ENCODE peak calls at places on chromosomes 5 and 9, in six cellular contexts. R is A549, J is H1, O is K562, F is HepG2, I is GM12878. Y is an unnamed sample.

GRCh38 chr9:15104826-15105420 is 194.7 kb upstream of the FREM1 start:
- DNase-seq in I (no peak), F (peak; percentile 47), O (peak; percentile 25), J (peak; percentile 53), R (peak; percentile 24), Y (peak; percentile 37)

GRCh38 chr5:80248378-80248777 is 7.5 kb downstream of the SERINC5 start:
- DNase-seq in I (no peak), R (no peak), O (no peak), J (no peak), F (no peak), Y (no peak)

GRCh38 chr5:73596705-73597328 is 29.2 kb upstream of the ARHGEF28 start:
- DNase-seq in J (peak; percentile 57), F (peak; percentile 60), I (no peak), O (peak; percentile 26), R (peak; percentile 40), Y (peak; percentile 16)

GRCh38 chr5:159341914-159342313 is 11.6 kb upstream of the IL12B start:
- DNase-seq in J (no peak), O (peak; percentile 52), F (peak; percentile 62), I (no peak), R (peak; percentile 61), Y (peak; percentile 66)

GRCh38 chr5:123813937-123814624 is 302.1 kb downstream of the CSNK1G3 start:
- DNase-seq in J (no peak), I (peak; percentile 43), O (no peak), F (no peak), R (no peak), Y (peak; percentile 19)

GRCh38 chr5:109939109-109939682 is 249.5 kb downstream of the MAN2A1 start:
- DNase-seq in F (no peak), I (no peak), J (no peak), R (no peak), O (no peak), Y (no peak)

GRCh38 chr5:61280766-61281427 is 51.2 kb upstream of the ZSWIM6 start:
- DNase-seq in O (no peak), J (no peak), R (no peak), F (no peak), I (no peak), Y (no peak)

GRCh38 chr9:35882265-35882848 is 12.2 kb upstream of the OR13J1 start:
- DNase-seq in O (peak; percentile 70), J (peak; percentile 91), F (peak; percentile 62), I (peak; percentile 20), R (peak; percentile 87), Y (peak; percentile 83)

GRCh38 chr9:136864996-136865767 is 926 bp downstream of the EDF1 start:
- DNase-seq in J (no peak), O (no peak), F (no peak), R (no peak), I (no peak), Y (no peak)

GRCh38 chr9:111952559-111952958 is 55.9 kb downstream of the UGCG start:
- DNase-seq in I (no peak), F (no peak), O (no peak), J (no peak), R (no peak), Y (no peak)

GRCh38 chr5:124746916-124747769 is 704 bp upstream of the ZNF608 start:
- DNase-seq in J (peak; percentile 71), I (peak; percentile 66), F (peak; percentile 57), O (no peak), R (peak; percentile 49), Y (peak; percentile 61)

GRCh38 chr9:126516936-126517750 is 96.6 kb upstream of the LMX1B start:
- DNase-seq in F (peak; percentile 87), R (peak; percentile 61), J (peak; percentile 64), O (no peak), I (no peak), Y (peak; percentile 80)

GRCh38 chr5:157384971-157385709 is 74.9 kb upstream of the NIPAL4 start:
- DNase-seq in F (no peak), J (no peak), I (no peak), O (no peak), R (peak; percentile 55), Y (peak; percentile 72)

GRCh38 chr5:155915626-155916025 is 411.3 kb upstream of the SGCD start:
- DNase-seq in F (no peak), J (no peak), O (no peak), R (no peak), I (no peak), Y (no peak)

GRCh38 chr5:86968311-86968753 is 299.4 kb upstream of the RASA1 start:
- DNase-seq in F (peak; percentile 20), O (no peak), R (peak; percentile 21), I (no peak), J (no peak), Y (peak; percentile 0)

GRCh38 chr5:171512397-171512796 is 93.0 kb downstream of the FGF18 start:
- DNase-seq in O (no peak), F (no peak), R (no peak), I (no peak), J (no peak), Y (no peak)

GRCh38 chr5:172542651-172543131 is 88.4 kb upstream of the SH3PXD2B start:
- DNase-seq in O (no peak), R (no peak), F (no peak), I (no peak), J (peak; percentile 42), Y (no peak)

GRCh38 chr5:6856658-6857057 is 143.4 kb downstream of the TENT4A start:
- DNase-seq in J (no peak), O (no peak), F (no peak), I (no peak), R (no peak), Y (peak; percentile 67)

GRCh38 chr5:95078868-95079267 is 206.0 kb downstream of the MCTP1 start:
- DNase-seq in O (no peak), R (no peak), I (no peak), J (no peak), F (no peak), Y (no peak)
- TF ChIP-seq RFX5 in O (no peak), R (no peak), I (no peak), J (no peak), F (no peak), Y (no peak)

GRCh38 chr5:63164838-63165237 is 586.2 kb downstream of the LRRC70 start:
- DNase-seq in J (no peak), F (no peak), R (no peak), O (no peak), I (no peak), Y (no peak)
- TF ChIP-seq MAX in J (no peak), F (no peak), R (no peak), O (no peak), I (no peak), Y (no peak)

DNA sequence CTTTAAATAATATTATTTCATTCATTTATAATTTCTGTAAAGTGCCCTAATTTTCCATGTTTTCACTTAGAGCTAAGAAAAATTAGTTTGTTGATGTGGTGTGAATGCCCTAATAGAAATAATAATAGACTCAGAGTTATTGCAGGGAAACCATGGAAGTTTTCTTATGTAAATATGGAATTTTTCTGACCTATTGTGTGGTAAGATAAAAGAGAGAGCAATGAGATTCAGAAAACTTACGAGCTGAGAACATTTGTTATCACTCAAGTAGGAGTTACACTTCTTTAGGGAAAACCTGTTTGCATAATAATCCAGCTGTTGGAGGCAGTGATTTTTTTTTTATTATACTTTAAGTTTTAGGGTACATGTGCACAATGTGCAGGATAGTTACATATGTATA is 39.2 kb downstream of the PRR16 start:
- DNase-seq in O (no peak), I (no peak), R (no peak), J (no peak), F (no peak), Y (no peak)
- TF ChIP-seq RFX5 in O (no peak), I (no peak), R (no peak), J (no peak), F (no peak), Y (no peak)

DNA sequence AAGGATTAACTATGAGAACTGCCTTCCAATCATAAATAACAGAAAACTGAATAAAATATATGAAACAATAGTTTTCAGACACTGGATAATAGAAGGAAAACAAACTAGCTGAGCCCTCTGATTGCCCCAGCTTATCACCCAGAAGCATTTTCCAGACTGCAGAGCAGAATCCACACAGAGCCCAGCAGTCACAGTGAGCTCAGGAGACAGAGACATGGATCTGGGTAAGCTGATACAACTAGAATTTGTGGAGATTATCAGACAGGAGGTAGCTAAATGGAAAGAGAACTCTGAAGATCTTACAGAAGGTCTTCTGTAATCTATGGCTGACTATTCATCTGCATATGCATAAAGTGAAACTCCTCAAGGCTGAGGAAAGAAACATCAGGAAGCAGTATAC is 128.8 kb downstream of the NR2F1-AS1 start:
- DNase-seq in F (no peak), R (no peak), O (no peak), I (no peak), J (no peak), Y (no peak)
- TF ChIP-seq MAX in F (no peak), R (no peak), O (no peak), I (no peak), J (no peak), Y (no peak)

DNA sequence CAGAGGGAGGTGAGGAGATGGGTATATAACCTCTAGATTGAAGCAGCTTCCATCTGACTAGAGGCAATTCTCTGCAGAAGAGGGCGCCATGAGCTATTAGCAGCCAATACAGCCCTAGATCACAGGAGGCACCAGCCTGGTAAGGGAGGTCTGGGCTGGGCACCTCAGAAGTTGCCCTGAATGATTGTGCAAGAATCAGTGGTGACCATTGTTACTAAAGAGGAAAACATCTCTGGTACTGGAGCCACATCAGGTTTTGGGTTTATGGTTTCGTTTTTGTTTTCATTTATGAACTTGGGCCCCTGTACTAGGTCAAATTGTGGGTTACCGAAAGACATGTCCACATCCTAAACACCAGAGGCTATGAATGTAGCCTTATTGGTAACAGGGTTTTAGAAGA is 342.0 kb downstream of the MLLT3 start:
- DNase-seq in I (no peak), J (no peak), O (no peak), F (no peak), R (no peak), Y (no peak)
- TF ChIP-seq RFX5 in I (no peak), J (no peak), O (no peak), F (no peak), R (no peak), Y (no peak)

GRCh38 chr9:74499111-74499601 is 2.0 kb downstream of the RORB start:
- DNase-seq in R (no peak), J (peak; percentile 71), O (no peak), I (no peak), F (no peak), Y (peak; percentile 58)

GRCh38 chr9:74497750-74498615 is 848 bp downstream of the RORB start:
- DNase-seq in R (no peak), J (peak; percentile 79), F (no peak), I (no peak), O (no peak), Y (peak; percentile 62)

GRCh38 chr9:74500584-74500924 is 3.4 kb downstream of the RORB start:
- DNase-seq in O (no peak), I (no peak), F (no peak), R (no peak), J (peak; percentile 59), Y (peak; percentile 24)

GRCh38 chr9:74498616-74499095 is 1.5 kb downstream of the RORB start:
- DNase-seq in J (peak; percentile 71), O (no peak), I (no peak), R (no peak), F (no peak), Y (no peak)

GRCh38 chr9:74499770-74500583 is 2.8 kb downstream of the RORB start:
- DNase-seq in I (no peak), F (no peak), O (no peak), J (peak; percentile 64), R (no peak), Y (peak; percentile 28)
- TF ChIP-seq MAX in I (no peak), F (no peak), O (no peak), J (peak; percentile 26), R (no peak), Y (no peak)